ENCODE peak calls at places on chromosomes 3 and 15, in seven cellular contexts. G is HAP-1; Y is left ventricle myocardium superior; W is stimulated activated CD4-positive, alpha-beta T cell treated with anti-CD3 and anti-CD28 coated beads, Interleukin-4, amount 100 ng/mL, for 24 hours; O is H7; U is osteocyte; B is HS-27A. I is an unnamed sample.

GRCh38 chr15:68208641-68209240 is 3.6 kb upstream of the CALML4 start:
- DNase-seq in G (peak), U (no peak), B (no peak), Y (no peak), O (peak), W (no peak), I (no peak)

GRCh38 chr15:98717942-98718341 is 69.6 kb downstream of the IGF1R start:
- DNase-seq in G (no peak), B (no peak), W (no peak), Y (no peak), O (no peak), U (no peak), I (no peak)

GRCh38 chr3:183210862-183211341 is 42.2 kb upstream of the B3GNT5 start:
- DNase-seq in O (no peak), G (no peak), W (peak), U (peak), Y (no peak), B (no peak), I (no peak)

GRCh38 chr3:188432826-188433525 is 279.0 kb downstream of the LPP start:
- DNase-seq in Y (no peak), G (no peak), B (no peak), W (no peak), O (no peak), U (no peak), I (no peak)

GRCh38 chr3:57086201-57086600 is 25.7 kb downstream of the SPATA12 start:
- DNase-seq in O (no peak), B (no peak), G (no peak), W (no peak), U (no peak), Y (no peak), I (no peak)

GRCh38 chr15:87369269-87369668 is 887.3 kb downstream of the NTRK3 start:
- DNase-seq in G (no peak), U (no peak), W (no peak), O (no peak), B (peak), Y (no peak), I (peak)

GRCh38 chr3:134314588-134315285 is 59.5 kb downstream of the AMOTL2 start:
- DNase-seq in B (no peak), U (no peak), W (no peak), Y (no peak), O (no peak), G (no peak), I (no peak)

GRCh38 chr3:166608132-166608531 is 770.9 kb upstream of the BCHE start:
- DNase-seq in B (no peak), U (no peak), O (no peak), W (no peak), G (no peak), Y (no peak), I (no peak)

GRCh38 chr3:152865675-152866074 is 30.7 kb downstream of the P2RY1 start:
- DNase-seq in Y (no peak), U (no peak), G (no peak), O (no peak), W (no peak), B (no peak), I (no peak)

GRCh38 chr3:184236636-184237035 is 7.3 kb downstream of the VWA5B2 start:
- DNase-seq in Y (no peak), G (no peak), W (no peak), U (no peak), B (no peak), O (peak), I (no peak)

GRCh38 chr3:169628567-169628966 is 34.9 kb downstream of the MECOM start:
- DNase-seq in U (no peak), G (no peak), W (no peak), Y (no peak), B (no peak), O (no peak), I (no peak)

GRCh38 chr3:10278501-10278900 is 14.2 kb downstream of the GHRL start:
- DNase-seq in Y (no peak), B (no peak), G (no peak), W (no peak), U (no peak), O (no peak), I (no peak)

I was measured in amniotic stem cell.